ENCODE peak calls at places on chromosomes 13 and 19, in seven cellular contexts. One of them, this sample, is unnamed.

GRCh38 chr19:12947702-12948596 is 2.3 kb downstream of the RAD23A start:
- DNase-seq in H9: no peak
- DNase-seq in trophoblast cell: no peak
- DNase-seq in IMR-90: no peak
- DNase-seq in H1: no peak
- DNase-seq in mesendoderm: no peak
- DNase-seq in mesenchymal stem cell: no peak
- DNase-seq in this sample: no peak

GRCh38 chr13:62920181-62920580 is 1504.5 kb upstream of the PCDH20 start:
- DNase-seq in IMR-90: peak; percentile 1
- DNase-seq in mesenchymal stem cell: no peak
- DNase-seq in H9: no peak
- DNase-seq in trophoblast cell: no peak
- DNase-seq in mesendoderm: no peak
- DNase-seq in H1: no peak
- DNase-seq in this sample: no peak

GRCh38 chr13:108176685-108177274 is 38.6 kb downstream of the LIG4 start:
- DNase-seq in mesendoderm: peak; percentile 57
- DNase-seq in H1: no peak
- DNase-seq in trophoblast cell: no peak
- DNase-seq in H9: no peak
- DNase-seq in IMR-90: peak; percentile 22
- DNase-seq in mesenchymal stem cell: peak; percentile 34
- DNase-seq in this sample: no peak

GRCh38 chr19:13024958-13025653 is 29.8 kb downstream of the NFIX start:
- DNase-seq in IMR-90: no peak
- DNase-seq in mesendoderm: peak; percentile 50
- DNase-seq in H9: peak; percentile 71
- DNase-seq in trophoblast cell: no peak
- DNase-seq in H1: no peak
- DNase-seq in mesenchymal stem cell: no peak
- DNase-seq in this sample: no peak

GRCh38 chr19:5001547-5002131 is 32.7 kb downstream of the KDM4B start:
- DNase-seq in mesenchymal stem cell: peak; percentile 55
- DNase-seq in IMR-90: peak; percentile 71
- DNase-seq in H9: peak; percentile 61
- DNase-seq in H1: no peak
- DNase-seq in mesendoderm: peak; percentile 57
- DNase-seq in trophoblast cell: peak; percentile 66
- DNase-seq in this sample: no peak

GRCh38 chr13:33519561-33520479 is 234.3 kb upstream of the STARD13 start:
- DNase-seq in IMR-90: peak; percentile 94
- DNase-seq in H9: no peak
- DNase-seq in trophoblast cell: no peak
- DNase-seq in H1: no peak
- DNase-seq in mesenchymal stem cell: peak; percentile 64
- DNase-seq in mesendoderm: no peak
- DNase-seq in this sample: no peak

GRCh38 chr19:53158119-53158656 is 665 bp downstream of the ZNF347 start:
- DNase-seq in IMR-90: peak; percentile 15
- DNase-seq in H9: peak; percentile 39
- DNase-seq in trophoblast cell: peak; percentile 62
- DNase-seq in mesenchymal stem cell: peak; percentile 49
- DNase-seq in H1: no peak
- DNase-seq in mesendoderm: peak; percentile 70
- DNase-seq in this sample: peak; percentile 20

GRCh38 chr13:20923272-20923671 is 20.7 kb upstream of the XPO4 start:
- DNase-seq in H1: no peak
- DNase-seq in H9: no peak
- DNase-seq in mesendoderm: no peak
- DNase-seq in mesenchymal stem cell: no peak
- DNase-seq in trophoblast cell: no peak
- DNase-seq in IMR-90: no peak
- DNase-seq in this sample: no peak

GRCh38 chr19:47713046-47714021 is at the start of gene EHD2:
- DNase-seq in H1: no peak
- DNase-seq in H9: peak; percentile 64
- DNase-seq in mesenchymal stem cell: peak; percentile 76
- DNase-seq in mesendoderm: peak; percentile 55
- DNase-seq in trophoblast cell: no peak
- DNase-seq in IMR-90: peak; percentile 76
- DNase-seq in this sample: no peak

GRCh38 chr19:33375156-33375744 is 1.7 kb downstream of the CEBPG start:
- DNase-seq in trophoblast cell: no peak
- DNase-seq in H9: no peak
- DNase-seq in IMR-90: no peak
- DNase-seq in mesendoderm: no peak
- DNase-seq in H1: no peak
- DNase-seq in mesenchymal stem cell: peak; percentile 5
- DNase-seq in this sample: no peak

GRCh38 chr19:15136234-15136954 is 29.2 kb downstream of the SYDE1 start:
- DNase-seq in H1: no peak
- DNase-seq in IMR-90: peak; percentile 82
- DNase-seq in mesenchymal stem cell: peak; percentile 93
- DNase-seq in mesendoderm: no peak
- DNase-seq in H9: no peak
- DNase-seq in trophoblast cell: peak; percentile 81
- DNase-seq in this sample: no peak

GRCh38 chr13:98372886-98373285 is 195.8 kb upstream of the RNF113B start:
- DNase-seq in mesendoderm: peak; percentile 60
- DNase-seq in mesenchymal stem cell: peak; percentile 79
- DNase-seq in IMR-90: peak; percentile 87
- DNase-seq in H1: no peak
- DNase-seq in H9: no peak
- DNase-seq in trophoblast cell: no peak
- DNase-seq in this sample: no peak

GRCh38 chr19:58279925-58280316 is 1.2 kb downstream of the ZNF8 start:
- DNase-seq in IMR-90: no peak
- DNase-seq in trophoblast cell: no peak
- DNase-seq in mesenchymal stem cell: no peak
- DNase-seq in H9: no peak
- DNase-seq in mesendoderm: peak; percentile 20
- DNase-seq in H1: no peak
- DNase-seq in this sample: no peak

GRCh38 chr19:20271215-20271926 is 104.4 kb downstream of the ZNF486 start:
- DNase-seq in mesendoderm: no peak
- DNase-seq in H9: no peak
- DNase-seq in H1: no peak
- DNase-seq in mesenchymal stem cell: no peak
- DNase-seq in trophoblast cell: no peak
- DNase-seq in IMR-90: no peak
- DNase-seq in this sample: no peak

GRCh38 chr19:35347930-35348298 is 212 bp downstream of the FFAR1 start:
- DNase-seq in IMR-90: no peak
- DNase-seq in H9: peak; percentile 11
- DNase-seq in mesendoderm: no peak
- DNase-seq in trophoblast cell: no peak
- DNase-seq in mesenchymal stem cell: no peak
- DNase-seq in H1: no peak
- DNase-seq in this sample: no peak
- H3K4ac ChIP-seq in IMR-90: no peak overlapping the region
- H3K4ac ChIP-seq in H9: no peak overlapping the region
- H3K4ac ChIP-seq in mesendoderm: no peak overlapping the region
- H3K4ac ChIP-seq in trophoblast cell: no peak overlapping the region
- H3K4ac ChIP-seq in mesenchymal stem cell: no peak overlapping the region
- H3K4ac ChIP-seq in H1: no peak overlapping the region
- H3K4ac ChIP-seq in this sample: no peak overlapping the region

GRCh38 chr13:114126789-114127472 is 5.5 kb downstream of the RASA3 start:
- DNase-seq in H9: no peak
- DNase-seq in trophoblast cell: no peak
- DNase-seq in H1: no peak
- DNase-seq in mesenchymal stem cell: no peak
- DNase-seq in mesendoderm: no peak
- DNase-seq in IMR-90: no peak
- DNase-seq in this sample: no peak
- H3K4ac ChIP-seq in H9: no peak overlapping the region
- H3K4ac ChIP-seq in trophoblast cell: no peak overlapping the region
- H3K4ac ChIP-seq in H1: peak overlapping the region; percentile 57
- H3K4ac ChIP-seq in mesenchymal stem cell: peak overlapping the region; percentile 37
- H3K4ac ChIP-seq in mesendoderm: no peak overlapping the region
- H3K4ac ChIP-seq in IMR-90: peak overlapping the region; percentile 71
- H3K4ac ChIP-seq in this sample: no peak overlapping the region

GRCh38 chr13:36337938-36338337 is 8.3 kb downstream of the SPART start:
- DNase-seq in mesenchymal stem cell: no peak
- DNase-seq in mesendoderm: no peak
- DNase-seq in H1: no peak
- DNase-seq in trophoblast cell: no peak
- DNase-seq in H9: no peak
- DNase-seq in IMR-90: no peak
- DNase-seq in this sample: no peak
- H3K4ac ChIP-seq in mesenchymal stem cell: no peak overlapping the region
- H3K4ac ChIP-seq in mesendoderm: no peak overlapping the region
- H3K4ac ChIP-seq in H1: no peak overlapping the region
- H3K4ac ChIP-seq in trophoblast cell: peak overlapping the region; percentile 71
- H3K4ac ChIP-seq in H9: no peak overlapping the region
- H3K4ac ChIP-seq in IMR-90: no peak overlapping the region
- H3K4ac ChIP-seq in this sample: no peak overlapping the region

GRCh38 chr13:30848332-30849027 is 57.6 kb upstream of the MEDAG start:
- DNase-seq in mesenchymal stem cell: no peak
- DNase-seq in H9: no peak
- DNase-seq in IMR-90: no peak
- DNase-seq in trophoblast cell: no peak
- DNase-seq in H1: no peak
- DNase-seq in mesendoderm: no peak
- DNase-seq in this sample: no peak

GRCh38 chr13:30851697-30852096 is 54.4 kb upstream of the MEDAG start:
- DNase-seq in IMR-90: no peak
- DNase-seq in H9: no peak
- DNase-seq in H1: no peak
- DNase-seq in mesendoderm: no peak
- DNase-seq in mesenchymal stem cell: no peak
- DNase-seq in trophoblast cell: no peak
- DNase-seq in this sample: no peak

GRCh38 chr13:30850204-30850866 is 55.7 kb upstream of the MEDAG start:
- DNase-seq in mesenchymal stem cell: peak; percentile 51
- DNase-seq in trophoblast cell: no peak
- DNase-seq in H9: no peak
- DNase-seq in IMR-90: no peak
- DNase-seq in mesendoderm: no peak
- DNase-seq in H1: no peak
- DNase-seq in this sample: no peak

GRCh38 chr13:30849611-30850010 is 56.5 kb upstream of the MEDAG start:
- DNase-seq in mesenchymal stem cell: no peak
- DNase-seq in H9: no peak
- DNase-seq in trophoblast cell: no peak
- DNase-seq in IMR-90: no peak
- DNase-seq in H1: no peak
- DNase-seq in mesendoderm: no peak
- DNase-seq in this sample: no peak

DNA sequence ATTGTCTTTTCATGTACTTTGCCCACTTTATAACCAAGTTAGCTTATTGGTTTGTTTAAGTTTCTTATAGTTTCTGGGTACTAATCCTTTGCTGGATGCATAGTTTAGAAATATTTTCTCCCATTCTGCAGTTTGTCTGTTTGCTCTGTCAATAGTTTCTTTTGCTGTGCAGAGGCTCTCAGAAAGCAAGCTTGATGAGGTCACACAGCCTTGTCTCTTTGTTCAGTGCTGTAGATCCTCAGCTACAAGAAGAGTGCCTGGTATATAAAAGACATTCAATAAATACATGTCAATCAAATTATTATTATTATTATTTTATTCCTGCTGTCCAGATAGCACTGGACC is 55.2 kb upstream of the MEDAG start:
- DNase-seq in IMR-90: no peak
- DNase-seq in trophoblast cell: no peak
- DNase-seq in mesenchymal stem cell: no peak
- DNase-seq in H9: no peak
- DNase-seq in mesendoderm: no peak
- DNase-seq in H1: no peak
- DNase-seq in this sample: no peak
- H3K4ac ChIP-seq in IMR-90: no peak overlapping the region
- H3K4ac ChIP-seq in trophoblast cell: no peak overlapping the region
- H3K4ac ChIP-seq in mesenchymal stem cell: no peak overlapping the region
- H3K4ac ChIP-seq in H9: no peak overlapping the region
- H3K4ac ChIP-seq in mesendoderm: no peak overlapping the region
- H3K4ac ChIP-seq in H1: no peak overlapping the region
- H3K4ac ChIP-seq in this sample: no peak overlapping the region

DNA sequence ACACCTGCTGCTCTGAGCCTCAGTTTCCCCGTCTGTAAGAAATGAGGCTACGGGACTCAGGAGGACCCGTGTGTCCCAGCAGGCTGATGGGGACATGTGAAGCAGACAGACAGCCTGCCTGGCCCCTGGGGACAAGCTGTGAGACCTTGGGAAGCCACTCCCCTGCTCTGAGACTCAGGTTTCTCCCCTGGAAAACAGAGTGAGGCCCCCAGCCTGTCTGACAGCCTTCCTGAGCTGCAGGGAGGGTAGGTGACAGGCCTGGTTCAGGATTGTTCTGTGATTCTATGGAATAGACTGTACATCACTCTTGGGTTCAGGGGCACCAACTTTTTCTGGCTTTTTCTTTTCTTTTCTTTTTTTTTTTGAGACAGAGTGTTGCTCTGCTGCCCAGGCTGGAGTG is 2.9 kb upstream of the NTF4 start:
- DNase-seq in trophoblast cell: no peak
- DNase-seq in H1: no peak
- DNase-seq in mesendoderm: no peak
- DNase-seq in mesenchymal stem cell: no peak
- DNase-seq in H9: no peak
- DNase-seq in IMR-90: no peak
- DNase-seq in this sample: no peak
- H3K4ac ChIP-seq in trophoblast cell: no peak overlapping the region
- H3K4ac ChIP-seq in H1: no peak overlapping the region
- H3K4ac ChIP-seq in mesendoderm: no peak overlapping the region
- H3K4ac ChIP-seq in mesenchymal stem cell: no peak overlapping the region
- H3K4ac ChIP-seq in H9: no peak overlapping the region
- H3K4ac ChIP-seq in IMR-90: no peak overlapping the region
- H3K4ac ChIP-seq in this sample: no peak overlapping the region

DNA sequence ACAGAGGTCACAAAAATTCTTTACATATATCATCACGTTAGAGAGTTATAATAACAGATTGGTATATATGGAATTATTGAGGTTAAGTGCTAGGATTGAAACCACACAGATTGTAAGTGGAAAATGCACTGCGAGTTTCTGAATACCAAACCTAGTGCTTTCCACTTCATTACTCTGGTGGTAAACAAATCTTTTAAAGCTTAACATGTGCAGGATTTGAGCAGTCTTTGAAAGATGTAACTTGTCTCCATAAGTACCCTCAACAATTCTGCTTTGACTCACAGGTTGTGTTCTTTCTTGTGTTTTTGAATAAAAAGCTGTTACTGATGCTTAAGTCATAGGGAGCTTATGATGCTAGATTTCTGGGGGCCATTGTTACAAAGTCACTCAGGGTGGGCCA is 314.7 kb upstream of the DACH1 start:
- DNase-seq in H1: no peak
- DNase-seq in mesenchymal stem cell: no peak
- DNase-seq in trophoblast cell: no peak
- DNase-seq in H9: no peak
- DNase-seq in mesendoderm: no peak
- DNase-seq in IMR-90: no peak
- DNase-seq in this sample: no peak
- H3K4ac ChIP-seq in H1: no peak overlapping the region
- H3K4ac ChIP-seq in mesenchymal stem cell: no peak overlapping the region
- H3K4ac ChIP-seq in trophoblast cell: no peak overlapping the region
- H3K4ac ChIP-seq in H9: no peak overlapping the region
- H3K4ac ChIP-seq in mesendoderm: no peak overlapping the region
- H3K4ac ChIP-seq in IMR-90: no peak overlapping the region
- H3K4ac ChIP-seq in this sample: no peak overlapping the region

This sample was measured in neuronal stem cell.